ENCODE peak calls at places on chromosomes 5 and 9, in seven cellular contexts. One of them, this sample, is unnamed.

GRCh38 chr9:14812806-14813205 is 90.3 kb upstream of the CER1 start:
- DNase-seq in iPS DF 6.9: no peak
- DNase-seq in fibroblast of lung: peak
- DNase-seq in aorta: no peak
- DNase-seq in CD8-positive, alpha-beta T cell: no peak
- DNase-seq in AG10803: no peak
- DNase-seq in CD8-positive, alpha-beta memory T cell: no peak
- DNase-seq in this sample: no peak

GRCh38 chr5:106269252-106269843 is 1401.4 kb downstream of the EFNA5 start:
- DNase-seq in fibroblast of lung: peak
- DNase-seq in iPS DF 6.9: no peak
- DNase-seq in CD8-positive, alpha-beta memory T cell: no peak
- DNase-seq in aorta: no peak
- DNase-seq in CD8-positive, alpha-beta T cell: no peak
- DNase-seq in AG10803: peak
- DNase-seq in this sample: peak

GRCh38 chr9:113187935-113188595 is 33.0 kb downstream of the FKBP15 start:
- DNase-seq in CD8-positive, alpha-beta memory T cell: no peak
- DNase-seq in AG10803: peak
- DNase-seq in CD8-positive, alpha-beta T cell: no peak
- DNase-seq in fibroblast of lung: peak
- DNase-seq in aorta: peak
- DNase-seq in iPS DF 6.9: no peak
- DNase-seq in this sample: peak

GRCh38 chr5:53478411-53479044 is 1.9 kb upstream of the FST start:
- DNase-seq in CD8-positive, alpha-beta memory T cell: no peak
- DNase-seq in fibroblast of lung: peak
- DNase-seq in AG10803: peak
- DNase-seq in CD8-positive, alpha-beta T cell: no peak
- DNase-seq in iPS DF 6.9: no peak
- DNase-seq in aorta: peak
- DNase-seq in this sample: peak

GRCh38 chr5:5139358-5140050 is 626 bp upstream of the ADAMTS16 start:
- DNase-seq in AG10803: no peak
- DNase-seq in CD8-positive, alpha-beta T cell: no peak
- DNase-seq in fibroblast of lung: no peak
- DNase-seq in CD8-positive, alpha-beta memory T cell: no peak
- DNase-seq in aorta: no peak
- DNase-seq in iPS DF 6.9: no peak
- DNase-seq in this sample: no peak

GRCh38 chr5:10468256-10468655 is 26.6 kb downstream of the ROPN1L start:
- DNase-seq in iPS DF 6.9: no peak
- DNase-seq in CD8-positive, alpha-beta memory T cell: no peak
- DNase-seq in CD8-positive, alpha-beta T cell: no peak
- DNase-seq in AG10803: no peak
- DNase-seq in fibroblast of lung: no peak
- DNase-seq in aorta: no peak
- DNase-seq in this sample: no peak

GRCh38 chr9:97502222-97502983 is 937 bp downstream of the TMOD1 start:
- DNase-seq in fibroblast of lung: no peak
- DNase-seq in aorta: no peak
- DNase-seq in iPS DF 6.9: no peak
- DNase-seq in CD8-positive, alpha-beta T cell: no peak
- DNase-seq in CD8-positive, alpha-beta memory T cell: no peak
- DNase-seq in AG10803: no peak
- DNase-seq in this sample: no peak

GRCh38 chr9:78622131-78622530 is 325.2 kb downstream of the PSAT1 start:
- DNase-seq in iPS DF 6.9: no peak
- DNase-seq in aorta: no peak
- DNase-seq in AG10803: peak
- DNase-seq in fibroblast of lung: peak
- DNase-seq in CD8-positive, alpha-beta T cell: no peak
- DNase-seq in CD8-positive, alpha-beta memory T cell: no peak
- DNase-seq in this sample: no peak

GRCh38 chr5:77847814-77848290 is 71.7 kb upstream of the TBCA start:
- DNase-seq in AG10803: no peak
- DNase-seq in aorta: no peak
- DNase-seq in iPS DF 6.9: peak
- DNase-seq in CD8-positive, alpha-beta T cell: no peak
- DNase-seq in CD8-positive, alpha-beta memory T cell: no peak
- DNase-seq in fibroblast of lung: no peak
- DNase-seq in this sample: no peak

GRCh38 chr5:90421136-90421535 is 11.6 kb upstream of the CETN3 start:
- DNase-seq in AG10803: peak
- DNase-seq in fibroblast of lung: no peak
- DNase-seq in CD8-positive, alpha-beta T cell: no peak
- DNase-seq in aorta: no peak
- DNase-seq in iPS DF 6.9: peak
- DNase-seq in CD8-positive, alpha-beta memory T cell: no peak
- DNase-seq in this sample: no peak

GRCh38 chr9:124257070-124257864 is 482 bp upstream of the NEK6 start:
- DNase-seq in iPS DF 6.9: no peak
- DNase-seq in fibroblast of lung: peak
- DNase-seq in CD8-positive, alpha-beta memory T cell: peak
- DNase-seq in CD8-positive, alpha-beta T cell: no peak
- DNase-seq in AG10803: peak
- DNase-seq in aorta: peak
- DNase-seq in this sample: no peak

GRCh38 chr9:72442212-72442607 is 77.2 kb upstream of the ZFAND5 start:
- DNase-seq in fibroblast of lung: peak
- DNase-seq in CD8-positive, alpha-beta T cell: no peak
- DNase-seq in aorta: no peak
- DNase-seq in iPS DF 6.9: no peak
- DNase-seq in AG10803: peak
- DNase-seq in CD8-positive, alpha-beta memory T cell: no peak
- DNase-seq in this sample: peak

GRCh38 chr5:120631611-120632010 is 167.5 kb downstream of the PRR16 start:
- DNase-seq in iPS DF 6.9: no peak
- DNase-seq in CD8-positive, alpha-beta memory T cell: no peak
- DNase-seq in aorta: no peak
- DNase-seq in fibroblast of lung: no peak
- DNase-seq in CD8-positive, alpha-beta T cell: no peak
- DNase-seq in AG10803: no peak
- DNase-seq in this sample: no peak

GRCh38 chr9:20591223-20591622 is 31.1 kb downstream of the MLLT3 start:
- DNase-seq in CD8-positive, alpha-beta memory T cell: no peak
- DNase-seq in iPS DF 6.9: no peak
- DNase-seq in fibroblast of lung: peak
- DNase-seq in aorta: no peak
- DNase-seq in CD8-positive, alpha-beta T cell: no peak
- DNase-seq in AG10803: peak
- DNase-seq in this sample: no peak

GRCh38 chr9:36867241-36867640 is 166.8 kb downstream of the PAX5 start:
- DNase-seq in CD8-positive, alpha-beta memory T cell: no peak
- DNase-seq in fibroblast of lung: no peak
- DNase-seq in AG10803: no peak
- DNase-seq in iPS DF 6.9: no peak
- DNase-seq in aorta: peak
- DNase-seq in CD8-positive, alpha-beta T cell: no peak
- DNase-seq in this sample: no peak

GRCh38 chr9:99051851-99052250 is 53.1 kb upstream of the TGFBR1 start:
- DNase-seq in CD8-positive, alpha-beta memory T cell: no peak
- DNase-seq in AG10803: no peak
- DNase-seq in iPS DF 6.9: no peak
- DNase-seq in CD8-positive, alpha-beta T cell: no peak
- DNase-seq in fibroblast of lung: peak
- DNase-seq in aorta: no peak
- DNase-seq in this sample: no peak

DNA sequence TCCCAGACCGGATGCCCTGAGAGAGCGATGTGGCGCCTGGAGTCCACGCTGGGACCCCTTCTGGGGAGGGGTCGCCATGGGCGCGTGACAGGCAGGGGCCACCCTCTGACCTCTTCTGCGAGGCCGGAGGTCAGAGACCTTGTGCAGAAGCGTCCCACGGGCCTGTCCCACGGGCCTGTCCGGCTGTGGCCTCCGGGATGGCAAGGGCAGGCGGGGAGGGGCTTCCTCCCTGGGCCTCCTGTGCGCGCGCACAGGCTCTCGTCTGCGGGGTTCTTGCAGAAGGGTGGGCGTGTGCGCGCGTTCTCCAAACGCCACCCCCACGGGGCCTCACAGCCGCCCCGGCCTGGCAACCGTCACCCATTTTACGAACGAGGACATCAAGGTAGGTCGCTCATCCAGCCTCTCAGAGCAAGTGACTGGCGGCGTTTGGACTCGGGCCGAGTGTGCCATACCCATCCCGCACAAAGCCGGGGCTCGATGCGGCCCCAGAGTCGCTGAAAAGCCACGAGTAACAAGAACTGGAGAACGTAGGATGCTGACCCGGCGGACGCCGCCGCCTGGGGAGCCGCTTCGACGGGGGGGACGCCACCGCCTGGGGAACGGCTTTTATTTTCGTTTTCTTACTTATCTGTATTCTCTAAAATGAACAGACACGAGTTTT is 897 bp downstream of the AHRR start:
- DNase-seq in iPS DF 6.9: no peak
- DNase-seq in fibroblast of lung: peak
- DNase-seq in AG10803: peak
- DNase-seq in aorta: no peak
- DNase-seq in CD8-positive, alpha-beta T cell: no peak
- DNase-seq in CD8-positive, alpha-beta memory T cell: no peak
- DNase-seq in this sample: no peak
- H3K4me3 ChIP-seq in iPS DF 6.9: peak
- H3K4me3 ChIP-seq in fibroblast of lung: peak
- H3K4me3 ChIP-seq in AG10803: peak
- H3K4me3 ChIP-seq in aorta: peak
- H3K4me3 ChIP-seq in CD8-positive, alpha-beta T cell: peak
- H3K4me3 ChIP-seq in CD8-positive, alpha-beta memory T cell: no peak
- H3K4me3 ChIP-seq in this sample: peak

GRCh38 chr9:133275105-133276000 is at the start of gene ABO:
- DNase-seq in iPS DF 6.9: no peak
- DNase-seq in aorta: no peak
- DNase-seq in fibroblast of lung: no peak
- DNase-seq in CD8-positive, alpha-beta memory T cell: no peak
- DNase-seq in AG10803: no peak
- DNase-seq in CD8-positive, alpha-beta T cell: no peak
- DNase-seq in this sample: no peak

GRCh38 chr9:133274236-133275104 is 531 bp downstream of the ABO start:
- DNase-seq in iPS DF 6.9: no peak
- DNase-seq in CD8-positive, alpha-beta memory T cell: no peak
- DNase-seq in AG10803: no peak
- DNase-seq in fibroblast of lung: no peak
- DNase-seq in CD8-positive, alpha-beta T cell: no peak
- DNase-seq in aorta: no peak
- DNase-seq in this sample: no peak

GRCh38 chr9:133276923-133277322 is 1.9 kb upstream of the ABO start:
- DNase-seq in aorta: no peak
- DNase-seq in fibroblast of lung: no peak
- DNase-seq in iPS DF 6.9: no peak
- DNase-seq in AG10803: no peak
- DNase-seq in CD8-positive, alpha-beta T cell: no peak
- DNase-seq in CD8-positive, alpha-beta memory T cell: no peak
- DNase-seq in this sample: no peak

GRCh38 chr9:133277467-133277866 is 2.5 kb upstream of the ABO start:
- DNase-seq in aorta: no peak
- DNase-seq in AG10803: no peak
- DNase-seq in CD8-positive, alpha-beta memory T cell: no peak
- DNase-seq in CD8-positive, alpha-beta T cell: no peak
- DNase-seq in fibroblast of lung: no peak
- DNase-seq in iPS DF 6.9: no peak
- DNase-seq in this sample: no peak

DNA sequence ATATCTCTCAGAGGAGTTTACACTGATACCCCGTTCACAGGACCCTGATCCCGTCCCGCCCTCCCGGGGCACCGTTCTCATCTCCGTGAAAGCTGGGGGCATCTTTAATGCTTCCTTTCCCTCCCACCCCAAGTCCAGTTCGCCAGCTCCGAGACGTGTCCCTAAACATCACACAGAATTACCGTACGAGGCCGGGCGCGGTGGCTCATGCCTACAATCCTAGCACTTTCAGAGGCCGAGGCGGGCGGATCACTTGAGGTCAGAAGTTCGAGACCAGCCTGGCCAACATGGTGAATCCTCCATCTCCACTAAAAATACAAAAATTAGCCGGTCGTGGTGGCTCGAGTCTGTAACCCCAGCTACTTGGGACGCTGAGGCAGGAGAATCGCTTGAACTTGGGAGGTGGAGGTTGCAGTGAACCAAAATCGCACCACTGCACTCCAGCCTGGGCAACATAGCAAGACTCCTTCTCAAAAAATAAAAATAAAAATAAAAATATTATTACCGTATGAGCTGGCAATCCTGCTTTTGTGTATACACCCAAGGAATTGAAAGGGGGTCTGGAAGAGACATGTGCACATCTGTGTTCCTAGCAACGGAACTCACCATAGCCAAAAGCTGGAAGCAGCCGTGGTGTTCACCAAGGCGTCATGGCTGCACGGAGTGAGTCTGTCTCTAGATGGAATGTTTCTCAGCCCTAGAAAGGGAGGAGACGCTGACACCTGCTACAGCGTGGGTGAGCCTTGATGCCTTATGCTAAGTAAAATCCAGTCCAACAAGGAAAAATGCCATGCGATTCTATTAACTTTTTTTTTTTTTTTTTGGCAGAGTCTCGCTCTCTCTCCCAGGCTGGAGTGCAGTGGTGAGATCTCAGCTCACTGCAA is 1.2 kb upstream of the ABO start:
- DNase-seq in aorta: no peak
- DNase-seq in iPS DF 6.9: no peak
- DNase-seq in fibroblast of lung: no peak
- DNase-seq in AG10803: no peak
- DNase-seq in CD8-positive, alpha-beta memory T cell: no peak
- DNase-seq in CD8-positive, alpha-beta T cell: no peak
- DNase-seq in this sample: no peak
- H3K4me3 ChIP-seq in aorta: no peak
- H3K4me3 ChIP-seq in iPS DF 6.9: peak
- H3K4me3 ChIP-seq in fibroblast of lung: no peak
- H3K4me3 ChIP-seq in AG10803: no peak
- H3K4me3 ChIP-seq in CD8-positive, alpha-beta memory T cell: no peak
- H3K4me3 ChIP-seq in CD8-positive, alpha-beta T cell: no peak
- H3K4me3 ChIP-seq in this sample: peak

GRCh38 chr5:100779669-100780375 is 123.3 kb downstream of the ST8SIA4 start:
- DNase-seq in CD8-positive, alpha-beta memory T cell: no peak
- DNase-seq in iPS DF 6.9: no peak
- DNase-seq in CD8-positive, alpha-beta T cell: no peak
- DNase-seq in aorta: peak
- DNase-seq in AG10803: no peak
- DNase-seq in fibroblast of lung: no peak
- DNase-seq in this sample: no peak
- H3K4me3 ChIP-seq in CD8-positive, alpha-beta memory T cell: peak
- H3K4me3 ChIP-seq in iPS DF 6.9: no peak
- H3K4me3 ChIP-seq in CD8-positive, alpha-beta T cell: peak
- H3K4me3 ChIP-seq in aorta: no peak
- H3K4me3 ChIP-seq in AG10803: no peak
- H3K4me3 ChIP-seq in fibroblast of lung: no peak
- H3K4me3 ChIP-seq in this sample: no peak

DNA sequence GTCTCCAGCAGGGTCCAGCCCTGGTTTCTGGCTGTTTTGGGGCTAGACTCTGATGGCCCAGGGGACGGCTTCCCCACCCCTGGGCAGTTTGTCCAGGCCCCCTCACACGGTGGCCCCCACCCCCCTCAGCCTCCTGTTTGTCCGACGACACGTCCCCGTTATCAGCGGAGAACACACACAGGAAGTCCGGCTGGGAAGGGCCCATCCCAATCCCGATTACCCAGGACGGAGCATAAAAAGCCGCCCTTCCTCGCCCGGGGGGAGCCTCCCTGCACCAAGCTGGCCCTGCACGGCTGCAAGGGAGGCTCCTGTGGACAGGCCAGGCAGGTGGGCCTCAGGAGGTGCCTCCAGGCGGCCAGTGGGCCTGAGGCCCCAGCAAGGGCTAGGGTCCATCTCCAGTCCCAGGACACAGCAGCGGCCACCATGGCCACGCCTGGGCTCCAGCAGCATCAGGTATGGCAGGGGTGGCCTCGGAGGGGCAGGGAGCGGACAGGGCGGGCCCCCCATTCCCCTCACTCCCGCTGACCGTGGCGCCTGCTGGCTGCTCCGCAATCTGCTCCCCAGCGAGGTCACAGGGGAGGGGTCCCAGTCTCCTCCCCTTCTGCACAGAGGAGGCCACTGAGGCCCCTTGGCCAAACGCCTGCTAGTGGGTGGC is at the start of gene EGFL7:
- DNase-seq in AG10803: no peak
- DNase-seq in aorta: no peak
- DNase-seq in iPS DF 6.9: no peak
- DNase-seq in CD8-positive, alpha-beta memory T cell: no peak
- DNase-seq in fibroblast of lung: no peak
- DNase-seq in CD8-positive, alpha-beta T cell: no peak
- DNase-seq in this sample: no peak
- H3K4me3 ChIP-seq in AG10803: no peak
- H3K4me3 ChIP-seq in aorta: no peak
- H3K4me3 ChIP-seq in iPS DF 6.9: no peak
- H3K4me3 ChIP-seq in CD8-positive, alpha-beta memory T cell: no peak
- H3K4me3 ChIP-seq in fibroblast of lung: no peak
- H3K4me3 ChIP-seq in CD8-positive, alpha-beta T cell: no peak
- H3K4me3 ChIP-seq in this sample: no peak

This sample was measured in A673.